ENCODE peak calls at places on chromosomes 1 and 21, in ten cellular contexts. X is small intestine, N is PC-3, K is RWPE2, E is IMR-90, L is tibial nerve, Y is PC-9, U is Caco-2, Q is stomach, S is kidney. R is an unnamed sample. For H3K9me3 and H3K4me1, the result is how much of the 10 kb centered on the place peaks cover.

GRCh38 chr1:201795066-201795465 is 33.9 kb upstream of the IPO9 start:
- DNase-seq in U (peak), K (no peak), E (no peak), N (peak), X (no peak), Y (no peak), L (no peak), S (no peak), Q (no peak), R (no peak)

GRCh38 chr1:56644941-56645662 is at the start of gene PRKAA2:
- DNase-seq in L (peak), E (peak), K (peak), Q (peak), N (peak), X (peak), Y (no peak), S (peak), U (peak), R (no peak)

GRCh38 chr21:35400233-35400939 is 351.3 kb upstream of the RUNX1 start:
- DNase-seq in K (no peak), X (peak), U (peak), E (peak), Y (peak), Q (no peak), S (no peak), L (peak), N (peak), R (no peak)

GRCh38 chr21:17819878-17820232 is 699 bp upstream of the C21orf91 start:
- DNase-seq in Q (no peak), S (no peak), N (no peak), E (peak), K (no peak), Y (no peak), L (no peak), X (no peak), U (no peak), R (no peak)

GRCh38 chr1:203526572-203526971 is 32.6 kb downstream of the OPTC start:
- DNase-seq in L (no peak), S (no peak), K (no peak), X (peak), N (peak), E (no peak), U (no peak), Y (peak), Q (no peak), R (no peak)

GRCh38 chr1:11518791-11519628 is 40.1 kb downstream of the DISP3 start:
- DNase-seq in L (no peak), X (no peak), Y (no peak), K (peak), U (no peak), Q (no peak), E (no peak), N (no peak), S (peak), R (no peak)

GRCh38 chr1:186531561-186532165 is 70.7 kb upstream of the PDC start:
- DNase-seq in U (no peak), S (no peak), Y (no peak), Q (no peak), K (no peak), X (no peak), N (no peak), E (peak), L (no peak), R (no peak)

GRCh38 chr1:36257375-36257767 is 33.1 kb downstream of the THRAP3 start:
- DNase-seq in E (no peak), X (no peak), Y (peak), S (no peak), Q (no peak), K (no peak), L (no peak), U (no peak), N (peak), R (no peak)

GRCh38 chr1:54323324-54323739 is 82.9 kb downstream of the SSBP3 start:
- DNase-seq in Q (peak), E (no peak), S (no peak), U (peak), Y (no peak), X (peak), L (no peak), K (peak), N (no peak), R (no peak)

GRCh38 chr1:108200627-108201106 is 524 bp upstream of the SLC25A24 start:
- DNase-seq in L (peak), U (peak), N (peak), Q (peak), K (no peak), S (no peak), Y (peak), E (peak), X (peak), R (no peak)

GRCh38 chr1:214570442-214570841 is 19.0 kb upstream of the PTPN14 start:
- DNase-seq in X (no peak), L (no peak), K (no peak), E (peak), S (no peak), U (no peak), Y (peak), Q (no peak), N (peak), R (no peak)

GRCh38 chr1:100077525-100077924 is 55.2 kb downstream of the SASS6 start:
- DNase-seq in Q (no peak), S (no peak), N (no peak), E (no peak), X (no peak), Y (no peak), L (no peak), K (no peak), U (no peak), R (no peak)

GRCh38 chr21:43325036-43325435 is 101.9 kb downstream of the SIK1 start:
- DNase-seq in Q (no peak), U (no peak), X (no peak), E (no peak), Y (no peak), S (no peak), K (no peak), L (no peak), N (no peak), R (no peak)
- H3K4me3 ChIP-seq in Q (no peak), U (no peak), X (no peak), E (no peak), Y (no peak), S (no peak), K (no peak), L (no peak), N (no peak), R (no peak)

GRCh38 chr1:227635596-227635995 is 72.2 kb downstream of the ZNF678 start:
- DNase-seq in N (no peak), E (no peak), S (no peak), L (no peak), K (no peak), X (no peak), Q (no peak), U (no peak), Y (no peak), R (no peak)

GRCh38 chr1:227632325-227632724 is 69.0 kb downstream of the ZNF678 start:
- DNase-seq in K (no peak), Y (no peak), X (no peak), E (no peak), S (no peak), U (no peak), Q (no peak), N (no peak), L (no peak), R (no peak)
- H3K9me3 ChIP-seq in K (under half), Y (under half), X (under half), E (half or more), S (half or more), U (under half), Q (half or more), N (half or more), L (under half), R (under half)

DNA sequence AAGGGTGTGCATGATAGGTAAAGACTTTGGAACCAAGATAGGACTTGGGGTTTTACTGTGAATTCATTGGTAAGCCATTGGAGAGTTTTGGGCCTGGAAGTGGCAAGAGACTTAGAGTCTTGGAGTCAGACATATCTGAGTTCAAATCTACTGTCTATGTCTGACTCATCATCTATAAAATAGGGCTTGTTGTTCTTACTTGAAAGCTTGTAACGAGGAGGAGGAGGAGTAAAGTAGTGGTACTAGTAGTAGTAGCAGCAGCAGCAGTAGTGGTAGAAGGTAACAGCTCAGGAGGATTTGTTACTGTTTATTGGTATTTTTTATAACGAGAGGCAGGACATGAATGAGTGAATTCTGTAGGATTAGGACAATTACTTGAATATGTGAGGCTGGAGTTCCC is 62.7 kb downstream of the CACHD1 start:
- DNase-seq in N (peak), S (no peak), L (no peak), E (no peak), K (no peak), Y (no peak), X (no peak), Q (no peak), U (no peak), R (no peak)
- H3K4me1 ChIP-seq in N (under half), S (under half), L (under half), E (under half), K (under half), Y (under half), X (under half), Q (under half), U (under half), R (under half)

GRCh38 chr1:210293191-210293607 is 35.5 kb upstream of the HHAT start:
- DNase-seq in N (no peak), K (no peak), E (peak), Q (peak), Y (no peak), L (peak), X (no peak), S (no peak), U (no peak), R (no peak)

GRCh38 chr1:210289248-210289647 is 39.5 kb upstream of the HHAT start:
- DNase-seq in S (no peak), E (no peak), Q (no peak), X (no peak), Y (no peak), U (no peak), K (no peak), L (no peak), N (no peak), R (no peak)

GRCh38 chr1:210291088-210291487 is 37.6 kb upstream of the HHAT start:
- DNase-seq in N (no peak), U (no peak), L (no peak), E (no peak), X (no peak), K (no peak), Y (no peak), Q (no peak), S (no peak), R (no peak)

GRCh38 chr1:210292276-210292851 is 36.3 kb upstream of the HHAT start:
- DNase-seq in U (peak), S (peak), N (peak), Q (peak), E (no peak), Y (peak), K (no peak), L (peak), X (peak), R (no peak)

DNA sequence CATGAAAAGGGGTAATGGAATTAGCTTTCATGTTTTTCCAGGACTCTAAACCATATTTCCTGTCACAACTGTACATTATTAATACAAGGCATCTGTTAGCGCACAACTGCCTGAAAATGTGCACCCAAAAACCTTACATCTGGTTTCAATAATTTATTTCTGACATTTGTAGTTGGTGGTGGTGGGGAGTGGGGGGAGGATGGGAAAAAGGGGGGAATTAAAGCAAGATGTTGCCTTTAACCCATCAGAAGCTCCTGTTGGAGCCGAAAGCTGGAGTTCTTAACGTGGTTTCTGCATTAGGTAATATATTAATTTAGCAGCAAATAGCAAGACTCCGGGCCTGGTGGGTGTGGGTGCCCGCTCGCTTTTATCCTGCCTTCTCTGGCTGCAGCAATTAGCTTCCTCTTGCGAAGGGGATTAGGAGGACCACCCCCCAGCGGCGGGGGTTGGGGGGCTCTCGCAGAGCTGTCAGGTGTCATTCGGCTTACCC is 36.9 kb upstream of the HHAT start:
- DNase-seq in Y (no peak), X (no peak), S (no peak), N (no peak), E (no peak), Q (no peak), K (no peak), U (no peak), L (peak), R (no peak)
- H3K4me3 ChIP-seq in Y (peak), X (no peak), S (no peak), N (peak), E (no peak), Q (peak), K (peak), U (peak), L (peak), R (peak)

R was measured in esophagus squamous epithelium.